ENCODE peak calls at places on chromosomes 13 and 19, in five cellular contexts. U, I, X, H and A are unnamed samples.

GRCh38 chr19:50482271-50482855 is 5.7 kb upstream of the GARIN5A start:
- DNase-seq in U (no peak), I (no peak), X (no peak), H (no peak), A (no peak)

GRCh38 chr13:30340367-30341184 is 33.2 kb upstream of the KATNAL1 start:
- DNase-seq in U (peak; percentile 90), I (no peak), X (peak; percentile 81), H (peak; percentile 93), A (peak; percentile 79)

GRCh38 chr19:5961969-5962945 is 15.7 kb downstream of the RANBP3 start:
- DNase-seq in U (peak; percentile 75), I (no peak), X (no peak), H (no peak), A (no peak)

GRCh38 chr13:100611678-100612492 is 23.3 kb upstream of the GGACT start:
- DNase-seq in U (no peak), I (no peak), X (no peak), H (no peak), A (no peak)

GRCh38 chr19:41701401-41702075 is 6.9 kb upstream of the CEACAM5 start:
- DNase-seq in U (no peak), I (no peak), X (no peak), H (no peak), A (peak; percentile 7)

GRCh38 chr13:29170451-29171082 is 350.4 kb downstream of the MTUS2 start:
- DNase-seq in U (no peak), I (no peak), X (no peak), H (no peak), A (no peak)

GRCh38 chr13:50448535-50448981 is 394.9 kb downstream of the DLEU7 start:
- DNase-seq in U (no peak), I (no peak), X (no peak), H (no peak), A (no peak)

GRCh38 chr13:77571956-77572355 is 36.5 kb downstream of the SCEL start:
- DNase-seq in U (no peak), I (no peak), X (no peak), H (no peak), A (no peak)

GRCh38 chr19:35208121-35208520 is 20.4 kb downstream of the FAM187B start:
- DNase-seq in U (no peak), I (no peak), X (no peak), H (no peak), A (no peak)

GRCh38 chr19:33316521-33317284 is 14.4 kb upstream of the CEBPA start:
- DNase-seq in U (no peak), I (no peak), X (no peak), H (no peak), A (no peak)

GRCh38 chr19:33208904-33209843 is 15.0 kb downstream of the LRP3 start:
- DNase-seq in U (no peak), I (no peak), X (peak; percentile 59), H (no peak), A (no peak)

GRCh38 chr13:24183741-24184182 is 23.2 kb downstream of the SPATA13 start:
- DNase-seq in U (peak; percentile 81), I (no peak), X (peak; percentile 64), H (no peak), A (no peak)

GRCh38 chr13:24181991-24182702 is 21.6 kb downstream of the SPATA13 start:
- DNase-seq in U (no peak), I (no peak), X (no peak), H (no peak), A (no peak)

GRCh38 chr13:24184265-24184841 is 23.8 kb downstream of the SPATA13 start:
- DNase-seq in U (no peak), I (no peak), X (no peak), H (no peak), A (no peak)

GRCh38 chr13:24180743-24181384 is 20.3 kb downstream of the SPATA13 start:
- DNase-seq in U (no peak), I (no peak), X (no peak), H (no peak), A (no peak)

GRCh38 chr13:24182703-24183081 is 22.2 kb downstream of the SPATA13 start:
- DNase-seq in U (no peak), I (no peak), X (no peak), H (no peak), A (no peak)
- TF ChIP-seq POLR2A in U (no peak), I (no peak), X (no peak), H (no peak), A (no peak)

DNA sequence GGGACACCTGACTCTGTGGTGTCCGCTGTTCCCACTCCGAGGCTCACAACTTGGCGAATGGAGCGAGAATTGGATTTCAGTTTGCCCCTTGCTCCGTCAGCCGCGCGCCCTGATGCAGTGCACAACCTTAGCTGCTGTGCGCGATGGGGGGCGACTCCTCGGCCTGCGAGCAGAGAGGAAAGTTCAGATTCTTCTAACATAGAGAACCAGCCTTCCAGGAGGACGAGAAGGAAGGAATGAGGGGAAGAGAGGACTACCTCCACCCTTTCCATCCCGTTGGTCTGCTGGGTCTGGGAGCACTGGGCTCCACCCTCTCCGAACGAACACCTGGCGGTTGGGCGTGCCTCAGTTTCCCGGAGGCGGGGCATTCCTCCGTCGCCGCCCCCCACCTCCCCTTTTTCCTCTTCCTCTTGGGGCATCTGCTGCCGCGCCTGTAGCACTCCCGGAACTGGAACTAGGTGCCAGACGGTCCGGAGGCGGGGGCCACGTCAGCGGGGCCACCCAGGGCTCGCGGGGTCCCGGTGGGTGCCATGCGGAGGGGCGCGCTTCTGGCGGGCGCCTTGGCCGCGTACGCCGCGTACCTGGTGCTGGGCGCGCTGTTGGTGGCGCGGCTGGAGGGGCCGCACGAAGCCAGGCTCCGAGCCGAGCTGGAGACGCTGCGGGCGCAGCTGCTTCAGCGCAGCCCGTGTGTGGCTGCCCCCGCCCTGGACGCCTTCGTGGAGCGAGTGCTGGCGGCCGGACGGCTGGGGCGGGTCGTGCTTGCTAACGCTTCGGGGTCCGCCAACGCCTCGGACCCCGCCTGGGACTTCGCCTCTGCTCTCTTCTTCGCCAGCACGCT is at the start of gene KCNK6:
- DNase-seq in U (peak; percentile 37), I (no peak), X (peak; percentile 64), H (peak; percentile 40), A (peak; percentile 62)
- TF ChIP-seq POLR2A in U (no peak), I (peak; percentile 55), X (peak; percentile 22), H (peak; percentile 36), A (peak; percentile 47)

DNA sequence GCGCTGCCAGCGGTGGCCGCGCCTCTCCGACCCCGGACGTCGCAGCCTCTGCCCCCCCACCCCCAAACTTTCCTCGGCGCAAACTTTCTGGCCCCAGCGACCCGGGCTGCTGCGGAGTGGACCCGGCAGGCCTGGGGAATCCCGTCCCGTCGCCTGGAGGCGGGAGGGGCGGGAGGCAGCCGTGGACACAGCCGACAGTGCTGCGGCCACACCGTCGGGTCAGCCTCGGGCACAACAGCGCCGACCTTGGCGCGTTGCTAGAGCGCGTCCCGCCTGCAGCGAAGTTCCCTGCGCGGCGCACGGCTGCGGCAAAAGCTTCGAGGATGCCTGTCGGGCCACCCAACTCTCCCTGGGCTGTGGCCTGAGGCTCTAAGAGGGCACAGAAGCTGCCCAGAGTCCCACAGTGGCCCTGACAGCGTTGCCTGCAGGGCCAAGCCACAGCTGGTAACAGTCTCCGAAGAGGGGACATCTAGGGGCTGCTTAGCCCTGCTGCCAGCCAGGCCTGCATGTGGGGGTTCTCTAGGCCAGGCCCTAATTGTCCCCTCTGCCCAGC is 1.3 kb downstream of the NFIX start:
- DNase-seq in U (peak; percentile 69), I (no peak), X (peak; percentile 56), H (no peak), A (peak; percentile 46)
- TF ChIP-seq POLR2A in U (no peak), I (no peak), X (no peak), H (no peak), A (no peak)

DNA sequence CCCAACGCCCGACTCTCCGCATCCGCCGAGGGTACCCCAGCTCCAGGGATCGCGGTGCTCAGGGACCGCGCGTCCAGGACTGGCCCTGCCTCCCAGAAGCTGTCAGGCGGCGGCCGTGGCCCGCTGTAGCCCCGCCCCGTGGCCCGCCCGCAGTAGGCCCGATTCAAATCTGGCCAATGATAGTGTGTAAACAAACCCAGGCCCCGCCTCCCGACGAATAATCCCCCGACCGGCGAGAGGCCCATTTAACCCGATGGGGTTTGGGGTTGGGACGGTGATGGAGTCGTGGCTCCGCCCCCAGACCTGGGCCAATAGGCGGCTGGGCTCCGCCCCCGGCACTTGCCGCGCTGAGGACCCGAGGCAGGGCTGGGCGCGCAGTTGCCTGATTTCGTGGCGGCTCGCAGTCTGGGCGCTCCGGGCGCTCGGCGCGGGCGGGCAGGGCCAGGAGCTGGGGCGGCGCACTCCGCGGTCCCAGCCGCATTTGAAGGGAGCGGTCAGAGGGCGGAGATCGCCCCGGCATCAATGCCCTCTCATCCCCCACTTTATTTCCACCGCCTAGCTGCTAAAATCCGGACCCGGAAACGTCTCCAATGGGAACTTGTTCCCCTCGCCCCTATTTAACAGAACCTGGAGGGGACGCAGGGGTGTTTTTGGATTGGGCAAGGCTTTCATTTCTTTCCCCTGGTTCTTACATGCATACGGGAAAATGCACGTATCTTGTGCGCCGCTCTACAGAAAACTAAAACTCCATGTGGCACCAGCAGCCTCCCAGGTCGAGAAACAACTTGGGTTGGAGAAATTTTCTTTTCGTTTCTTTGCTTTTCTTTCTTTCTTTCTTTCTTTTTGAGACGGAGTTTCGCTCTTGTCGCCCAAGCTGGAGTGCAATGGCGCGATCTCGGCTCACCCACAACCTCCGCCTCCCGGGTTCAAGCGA is 8.4 kb upstream of the BICRA start:
- DNase-seq in U (peak; percentile 99), I (peak; percentile 99), X (peak; percentile 100), H (peak; percentile 100), A (peak; percentile 99)
- TF ChIP-seq POLR2A in U (peak; percentile 98), I (peak; percentile 92), X (peak; percentile 68), H (peak; percentile 93), A (peak; percentile 92)

GRCh38 chr13:40059540-40060232 is 404.2 kb downstream of the COG6 start:
- DNase-seq in U (no peak), I (no peak), X (no peak), H (no peak), A (no peak)
- TF ChIP-seq POLR2A in U (no peak), I (no peak), X (no peak), H (no peak), A (no peak)

DNA sequence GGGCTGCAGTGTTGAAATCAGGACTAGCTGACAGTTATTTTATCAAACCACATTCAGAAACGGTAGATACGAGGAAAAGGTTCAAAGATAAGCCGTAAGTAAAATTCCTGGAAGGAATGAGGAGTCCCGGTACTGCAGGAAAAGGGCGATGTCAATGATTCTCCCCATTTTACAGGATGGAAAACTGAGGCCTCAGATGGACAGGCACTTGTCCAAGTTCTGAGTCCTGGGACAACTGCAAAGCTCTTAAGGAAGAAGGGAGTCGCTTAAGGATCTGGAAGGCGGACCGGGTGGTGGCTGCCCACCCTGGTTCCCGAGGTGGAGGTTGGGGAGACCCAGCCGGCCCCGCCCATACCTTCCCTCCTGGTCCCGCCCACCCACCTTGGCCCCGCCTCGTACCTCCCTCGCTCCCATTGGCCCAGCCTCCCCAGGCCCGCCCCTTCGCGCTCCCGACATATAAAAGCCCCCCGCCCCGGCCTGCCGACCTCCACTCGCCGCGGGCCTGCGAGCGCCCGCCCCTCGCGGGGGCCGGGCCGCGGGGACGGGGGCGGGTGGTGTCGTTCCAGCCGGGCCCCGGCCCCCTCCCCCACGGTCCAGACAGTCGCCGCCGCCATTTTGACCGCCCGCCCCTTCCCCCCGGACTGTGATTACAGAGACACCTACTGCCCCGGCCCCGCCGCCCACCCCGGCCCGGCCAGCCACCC is 587 bp downstream of the RFX1 start:
- DNase-seq in U (peak; percentile 95), I (peak; percentile 51), X (peak; percentile 93), H (peak; percentile 93), A (peak; percentile 88)
- TF ChIP-seq POLR2A in U (peak; percentile 44), I (peak; percentile 71), X (peak; percentile 46), H (peak; percentile 49), A (no peak)

GRCh38 chr13:85371254-85371653 is 428.0 kb downstream of the SLITRK6 start:
- DNase-seq in U (no peak), I (no peak), X (no peak), H (no peak), A (no peak)
- TF ChIP-seq POLR2A in U (no peak), I (no peak), X (no peak), H (no peak), A (no peak)